ENCODE peak calls at places on chromosomes 1 and 21, in ten cellular contexts. M, I, R, J, X, H, P, O, T and N are unnamed samples.
A peak's percentile ranks its signal among the peaks of the same experiment; 100 is the strongest.

GRCh38 chr1:166174108-166174507 is 7.3 kb upstream of the FAM78B start:
- DNase-seq in M (peak; percentile 32), I (no peak), R (peak; percentile 77), J (no peak), X (no peak), H (no peak), P (no peak), O (no peak), T (no peak), N (no peak)

GRCh38 chr1:241639653-241640148 is 468 bp downstream of the CHML start:
- DNase-seq in M (peak; percentile 44), I (peak; percentile 40), R (peak; percentile 25), J (no peak), X (peak; percentile 48), H (no peak), P (peak; percentile 65), O (peak; percentile 67), T (peak; percentile 42), N (no peak)

GRCh38 chr1:150981177-150981804 is 801 bp upstream of the ANXA9 start:
- DNase-seq in M (no peak), I (no peak), R (no peak), J (peak; percentile 87), X (peak; percentile 65), H (no peak), P (no peak), O (no peak), T (no peak), N (peak; percentile 83)

GRCh38 chr1:116368241-116368640 is 4.8 kb upstream of the ATP1A1 start:
- DNase-seq in M (no peak), I (no peak), R (no peak), J (no peak), X (no peak), H (no peak), P (no peak), O (no peak), T (no peak), N (no peak)

GRCh38 chr1:35718492-35719336 is at the start of gene C1orf216:
- DNase-seq in M (peak; percentile 71), I (peak; percentile 73), R (peak; percentile 73), J (no peak), X (peak; percentile 78), H (peak; percentile 72), P (peak; percentile 35), O (peak; percentile 84), T (peak; percentile 60), N (no peak)

GRCh38 chr1:67888707-67889106 is 55.4 kb upstream of the GNG12 start:
- DNase-seq in M (no peak), I (no peak), R (no peak), J (no peak), X (no peak), H (peak; percentile 63), P (no peak), O (no peak), T (no peak), N (no peak)

GRCh38 chr21:38669186-38669585 is 136.5 kb upstream of the ETS2 start:
- DNase-seq in M (no peak), I (no peak), R (no peak), J (no peak), X (no peak), H (peak; percentile 30), P (peak; percentile 10), O (no peak), T (no peak), N (no peak)

GRCh38 chr1:152189657-152190442 is 30.8 kb upstream of the RPTN start:
- DNase-seq in M (peak; percentile 67), I (peak; percentile 68), R (peak; percentile 50), J (no peak), X (peak; percentile 62), H (peak; percentile 38), P (peak; percentile 70), O (no peak), T (no peak), N (no peak)

DNA sequence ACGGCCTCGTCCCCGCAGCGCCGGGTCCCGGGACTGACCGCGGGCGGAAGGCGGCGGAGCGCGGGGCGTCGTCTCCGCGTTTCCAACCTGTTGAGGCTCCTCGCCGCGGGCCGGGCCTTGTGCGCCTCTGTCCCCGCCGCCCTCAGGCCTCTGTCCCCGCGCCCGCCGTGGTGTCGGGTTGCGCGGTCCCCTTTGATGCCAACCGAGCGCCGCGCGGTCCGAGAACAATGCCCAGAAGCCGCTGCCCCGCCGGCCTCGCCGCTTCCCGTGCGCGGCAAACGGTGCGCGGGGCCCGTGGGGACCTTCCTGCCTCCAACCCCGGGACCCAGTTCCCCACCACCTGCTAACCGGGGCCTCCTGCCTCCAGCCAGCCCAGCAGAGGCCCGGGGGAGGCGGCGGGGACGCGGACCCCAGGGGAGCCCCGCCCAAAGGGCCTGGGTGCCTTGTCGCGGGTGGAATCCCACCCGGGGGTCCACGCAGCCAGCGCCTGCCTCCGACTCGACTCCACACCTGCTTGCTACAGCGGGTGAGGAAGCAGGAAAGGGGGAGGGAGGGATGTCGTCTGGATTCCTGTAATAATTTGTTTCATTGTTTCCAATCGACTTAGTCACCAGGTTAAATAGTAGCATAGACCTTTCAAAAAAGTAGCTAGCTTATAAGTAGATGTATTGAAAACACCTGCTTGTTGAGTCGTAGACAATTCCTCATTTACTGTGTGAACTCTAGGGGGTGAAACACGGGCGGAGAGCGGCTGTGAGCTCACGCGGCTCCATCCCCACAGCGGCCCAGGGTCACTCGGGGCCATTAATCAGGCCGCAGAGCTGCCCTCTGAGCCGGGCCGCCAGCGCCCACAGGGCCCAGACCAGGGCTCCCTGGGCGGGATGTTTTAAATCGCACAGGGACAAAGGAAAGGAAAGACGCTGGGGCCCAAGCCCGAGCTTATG is 1.1 kb downstream of the COL18A1 start:
- DNase-seq in M (peak; percentile 59), I (no peak), R (peak; percentile 30), J (peak; percentile 63), X (no peak), H (peak; percentile 44), P (no peak), O (peak; percentile 67), T (no peak), N (no peak)
- H3K4me3 ChIP-seq in M (no peak overlapping the region), I (peak overlapping the region; percentile 42), R (peak overlapping the region; percentile 83), J (peak overlapping the region; percentile 58), X (peak overlapping the region; percentile 51), H (peak overlapping the region; percentile 92), P (peak overlapping the region; percentile 91), O (peak overlapping the region; percentile 74), T (peak overlapping the region; percentile 50), N (peak overlapping the region; percentile 79)

DNA sequence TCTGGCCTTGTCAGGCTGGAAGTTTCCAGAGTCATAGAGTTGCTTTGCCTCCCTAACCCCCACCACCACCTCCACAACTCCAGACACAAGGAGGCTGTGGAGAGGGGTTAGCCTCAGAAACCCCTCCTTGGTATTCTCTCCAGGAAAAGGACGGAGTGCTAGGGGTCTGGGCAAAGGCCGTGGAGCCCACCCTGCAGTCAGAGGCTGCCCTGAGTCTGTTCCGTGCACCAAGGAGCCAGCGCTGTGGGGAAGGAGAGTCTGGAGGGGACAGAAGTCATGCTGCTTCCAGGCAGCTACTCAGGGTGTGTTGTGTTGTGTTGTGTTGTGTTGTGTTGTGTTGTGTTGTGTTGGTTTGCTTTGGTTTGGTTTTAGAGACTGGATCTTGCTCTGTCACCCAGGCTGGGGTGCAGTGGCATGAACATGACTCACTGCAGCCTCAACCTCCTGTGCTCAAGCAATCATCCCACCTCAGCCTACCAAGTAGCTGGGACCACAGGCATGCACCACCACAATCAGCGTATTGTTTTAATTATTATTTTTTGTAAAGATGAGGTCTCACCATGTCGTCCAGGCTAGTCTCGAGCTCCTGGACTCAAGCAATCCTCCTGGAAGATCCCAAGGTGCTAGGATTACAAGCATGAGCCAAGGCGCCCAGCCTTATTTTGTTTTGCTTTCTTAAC is 122.2 kb upstream of the TMEM51 start:
- DNase-seq in M (no peak), I (no peak), R (no peak), J (no peak), X (no peak), H (peak; percentile 34), P (no peak), O (no peak), T (no peak), N (no peak)
- H3K27ac ChIP-seq in M (no peak overlapping the region), I (no peak overlapping the region), R (no peak overlapping the region), J (no peak overlapping the region), X (no peak overlapping the region), H (no peak overlapping the region), P (no peak overlapping the region), O (no peak overlapping the region), T (no peak overlapping the region), N (no peak overlapping the region)

GRCh38 chr1:78142731-78143130 is 97.0 kb downstream of the GIPC2 start:
- DNase-seq in M (no peak), I (no peak), R (no peak), J (no peak), X (no peak), H (no peak), P (no peak), O (no peak), T (no peak), N (no peak)

GRCh38 chr1:78143152-78143551 is 97.4 kb downstream of the GIPC2 start:
- DNase-seq in M (no peak), I (no peak), R (no peak), J (no peak), X (no peak), H (no peak), P (no peak), O (no peak), T (no peak), N (no peak)

GRCh38 chr1:78141522-78142231 is 95.9 kb downstream of the GIPC2 start:
- DNase-seq in M (no peak), I (no peak), R (no peak), J (no peak), X (no peak), H (no peak), P (no peak), O (no peak), T (no peak), N (no peak)

GRCh38 chr1:78145105-78145580 is 99.4 kb downstream of the GIPC2 start:
- DNase-seq in M (peak; percentile 64), I (peak; percentile 52), R (peak; percentile 21), J (peak; percentile 51), X (peak; percentile 37), H (peak; percentile 82), P (peak; percentile 21), O (no peak), T (peak; percentile 34), N (no peak)

DNA sequence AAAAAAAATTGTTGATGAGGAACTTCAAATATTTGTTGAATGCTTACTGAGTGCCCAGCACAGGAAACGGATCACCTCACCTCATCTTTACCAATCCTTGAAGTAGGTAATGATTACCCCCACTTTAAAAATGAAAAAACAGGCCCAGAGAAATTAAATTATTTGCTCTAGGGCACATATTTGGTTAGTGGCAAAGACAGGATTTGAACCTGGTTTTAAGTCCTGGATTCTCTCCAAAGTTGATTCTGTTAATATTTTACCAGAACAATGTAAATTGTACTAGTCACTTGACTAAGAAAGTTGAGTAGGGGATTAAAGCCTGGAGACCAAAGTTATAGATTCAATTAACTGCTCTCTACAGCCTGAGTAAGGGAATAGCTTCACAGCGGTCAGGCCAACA is 97.9 kb downstream of the GIPC2 start:
- DNase-seq in M (no peak), I (no peak), R (no peak), J (no peak), X (no peak), H (no peak), P (no peak), O (no peak), T (no peak), N (no peak)
- H3K4me3 ChIP-seq in M (no peak overlapping the region), I (no peak overlapping the region), R (no peak overlapping the region), J (no peak overlapping the region), X (peak overlapping the region; percentile 31), H (no peak overlapping the region), P (no peak overlapping the region), O (no peak overlapping the region), T (no peak overlapping the region), N (no peak overlapping the region)

GRCh38 chr1:47178665-47179022 is 11.2 kb downstream of the PDZK1IP1 start:
- DNase-seq in M (no peak), I (no peak), R (no peak), J (no peak), X (no peak), H (no peak), P (no peak), O (peak; percentile 59), T (no peak), N (no peak)

GRCh38 chr1:47181095-47181954 is 8.5 kb downstream of the PDZK1IP1 start:
- DNase-seq in M (no peak), I (no peak), R (no peak), J (no peak), X (no peak), H (no peak), P (no peak), O (peak; percentile 55), T (no peak), N (no peak)

GRCh38 chr1:47180603-47181094 is 9.2 kb downstream of the PDZK1IP1 start:
- DNase-seq in M (no peak), I (no peak), R (no peak), J (no peak), X (no peak), H (no peak), P (no peak), O (no peak), T (no peak), N (no peak)

GRCh38 chr1:47179023-47179987 is 10.5 kb downstream of the PDZK1IP1 start:
- DNase-seq in M (peak; percentile 90), I (peak; percentile 88), R (peak; percentile 87), J (peak; percentile 86), X (peak; percentile 86), H (peak; percentile 91), P (peak; percentile 73), O (peak; percentile 93), T (peak; percentile 84), N (peak; percentile 85)

GRCh38 chr1:47179988-47180563 is 9.8 kb downstream of the PDZK1IP1 start:
- DNase-seq in M (no peak), I (no peak), R (no peak), J (no peak), X (no peak), H (no peak), P (no peak), O (no peak), T (no peak), N (no peak)
- H3K27ac ChIP-seq in M (no peak overlapping the region), I (no peak overlapping the region), R (no peak overlapping the region), J (no peak overlapping the region), X (no peak overlapping the region), H (no peak overlapping the region), P (peak overlapping the region; percentile 81), O (no peak overlapping the region), T (no peak overlapping the region), N (no peak overlapping the region)